ENCODE peak calls at places on chromosomes 3 and 15, in five cellular contexts. Q is CD4-positive, alpha-beta T cell; Y is transverse colon; P is uterus; U is K562. E is an unnamed sample.

GRCh38 chr3:42608586-42608985 is 8.1 kb downstream of the NKTR start:
- DNase-seq in Q (no peak), Y (no peak), P (no peak), U (no peak), E (no peak)

GRCh38 chr3:127073931-127074820 is 91.3 kb downstream of the PLXNA1 start:
- DNase-seq in Q (no peak), Y (no peak), P (no peak), U (no peak), E (no peak)

GRCh38 chr3:188491276-188491687 is 337.3 kb downstream of the LPP start:
- DNase-seq in Q (no peak), Y (no peak), P (no peak), U (no peak), E (no peak)

GRCh38 chr3:184716652-184717607 is 5.1 kb upstream of the MAGEF1 start:
- DNase-seq in Q (no peak), Y (no peak), P (peak), U (no peak), E (peak)

GRCh38 chr3:108090701-108091497 is at the start of gene CD47:
- DNase-seq in Q (peak), Y (peak), P (peak), U (peak), E (peak)

GRCh38 chr3:99319450-99319849 is 318.9 kb upstream of the COL8A1 start:
- DNase-seq in Q (no peak), Y (no peak), P (no peak), U (no peak), E (no peak)

GRCh38 chr15:29139072-29139471 is 130.6 kb downstream of the NSMCE3 start:
- DNase-seq in Q (no peak), Y (no peak), P (no peak), U (no peak), E (no peak)

GRCh38 chr15:48888836-48889235 is 10.9 kb downstream of the EID1 start:
- DNase-seq in Q (no peak), Y (no peak), P (no peak), U (no peak), E (no peak)

GRCh38 chr3:189363856-189364255 is 192.1 kb downstream of the TPRG1 start:
- DNase-seq in Q (no peak), Y (no peak), P (no peak), U (no peak), E (no peak)

GRCh38 chr15:44545934-44546802 is 9.2 kb downstream of the EIF3J start:
- DNase-seq in Q (no peak), Y (no peak), P (no peak), U (no peak), E (no peak)

GRCh38 chr15:97993310-97993738 is 32.8 kb downstream of the ARRDC4 start:
- DNase-seq in Q (no peak), Y (no peak), P (no peak), U (peak), E (no peak)

GRCh38 chr15:68795298-68795848 is 25.3 kb downstream of the ANP32A start:
- DNase-seq in Q (peak), Y (peak), P (peak), U (no peak), E (peak)

GRCh38 chr15:77748078-77749064 is 115.7 kb upstream of the LINGO1 start:
- DNase-seq in Q (no peak), Y (no peak), P (no peak), U (peak), E (no peak)

GRCh38 chr15:94744080-94744793 is 512.9 kb downstream of the MCTP2 start:
- DNase-seq in Q (no peak), Y (no peak), P (no peak), U (no peak), E (no peak)

GRCh38 chr15:35293353-35294130 is 208.4 kb upstream of the NANOGP8 start:
- DNase-seq in Q (no peak), Y (no peak), P (no peak), U (peak), E (no peak)

GRCh38 chr3:113532698-113533533 is 561 bp downstream of the SIDT1 start:
- DNase-seq in Q (peak), Y (peak), P (no peak), U (no peak), E (peak)

GRCh38 chr3:140375002-140375401 is 302.9 kb upstream of the TRIM42 start:
- DNase-seq in Q (no peak), Y (no peak), P (no peak), U (no peak), E (no peak)

GRCh38 chr3:171383206-171384018 is 76.8 kb downstream of the TNIK start:
- DNase-seq in Q (no peak), Y (no peak), P (no peak), U (no peak), E (peak)

GRCh38 chr15:66928101-66928500 is 137.3 kb upstream of the SMAD3 start:
- DNase-seq in Q (no peak), Y (no peak), P (no peak), U (no peak), E (no peak)

GRCh38 chr15:90838066-90838465 is 30.3 kb upstream of the FURIN start:
- DNase-seq in Q (peak), Y (peak), P (no peak), U (no peak), E (no peak)

GRCh38 chr15:37517506-37517905 is 416.9 kb upstream of the TMCO5A start:
- DNase-seq in Q (no peak), Y (no peak), P (no peak), U (no peak), E (no peak)

DNA sequence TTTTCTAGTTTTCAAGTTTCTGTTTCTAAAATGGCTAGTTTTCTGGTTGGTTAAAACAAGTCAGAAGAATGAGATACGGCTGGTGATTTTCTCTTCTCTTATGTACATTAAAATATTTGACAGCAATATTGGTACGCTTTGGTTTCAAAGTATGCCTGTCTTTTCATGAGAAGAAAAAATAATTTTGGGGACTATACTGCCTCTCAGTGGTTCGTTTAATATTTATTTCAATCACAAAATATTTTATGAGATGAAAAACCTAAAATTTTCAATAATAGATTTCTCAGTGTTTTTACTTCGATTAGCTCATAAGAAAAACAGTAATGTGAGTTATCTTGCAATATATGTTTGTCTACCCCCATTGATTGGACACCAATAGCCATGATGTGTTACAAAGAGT is 72.8 kb upstream of the AADACL2 start:
- DNase-seq in Q (no peak), Y (no peak), P (no peak), U (no peak), E (no peak)
- TF ChIP-seq CTCF in Q (no peak), Y (no peak), P (no peak), U (no peak), E (no peak)

DNA sequence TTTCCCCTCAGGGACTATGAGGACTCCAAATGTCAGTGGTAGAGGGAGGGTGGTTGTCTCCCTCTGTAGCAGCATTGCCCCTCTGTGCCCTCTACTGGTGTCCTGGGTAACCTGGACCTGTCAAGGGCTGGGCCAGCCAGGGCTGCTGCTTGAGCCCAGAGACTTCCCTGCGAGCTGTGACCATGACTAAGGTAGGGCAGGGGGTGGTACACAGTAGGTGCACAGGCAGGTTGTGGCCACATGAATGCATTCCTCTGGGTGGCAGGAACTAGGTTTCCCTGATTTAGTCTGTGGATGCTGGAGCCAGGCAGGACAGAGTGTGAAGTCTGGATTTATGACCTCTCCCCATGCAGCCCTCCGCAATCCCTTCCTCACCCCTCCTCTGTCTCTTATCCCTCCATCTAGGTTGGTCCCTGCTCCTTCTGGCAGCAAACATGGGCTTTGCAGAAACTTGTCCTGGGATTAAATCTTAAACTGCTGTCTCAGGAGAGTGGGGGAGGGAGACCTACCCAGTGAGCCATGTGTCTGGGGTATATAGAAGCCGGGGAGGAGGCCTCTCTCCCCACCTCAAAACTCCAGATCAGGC is 8.7 kb upstream of the SEMA3F start:
- DNase-seq in Q (no peak), Y (no peak), P (no peak), U (no peak), E (no peak)
- TF ChIP-seq CTCF in Q (no peak), Y (no peak), P (no peak), U (no peak), E (no peak)

GRCh38 chr3:85821130-85821756 is 862.5 kb downstream of the CADM2 start:
- DNase-seq in Q (no peak), Y (peak), P (no peak), U (no peak), E (peak)
- TF ChIP-seq CTCF in Q (no peak), Y (peak), P (no peak), U (no peak), E (peak)

DNA sequence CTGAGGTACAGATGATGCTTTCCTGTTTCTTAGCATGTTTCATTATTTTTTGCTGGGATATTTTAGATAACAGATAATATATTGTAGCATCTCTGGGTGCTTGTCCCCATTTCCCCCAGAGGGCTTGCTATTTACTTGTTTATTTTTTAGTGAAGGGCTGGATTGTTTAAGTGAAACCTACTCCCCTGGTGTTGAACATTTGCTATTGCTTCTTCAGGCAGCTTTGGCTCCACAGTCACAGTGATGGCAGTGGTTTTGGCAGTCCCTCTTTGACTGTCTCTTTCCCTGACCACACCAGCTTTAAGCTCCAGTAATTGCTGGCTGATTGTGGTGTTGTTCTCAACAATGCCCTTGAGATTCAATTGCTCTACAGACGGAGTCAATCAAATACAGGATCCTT is 128.9 kb downstream of the KLF13 start:
- DNase-seq in Q (no peak), Y (no peak), P (no peak), U (no peak), E (no peak)
- TF ChIP-seq CTCF in Q (no peak), Y (no peak), P (no peak), U (no peak), E (peak)

GRCh38 chr3:23712656-23713559 is 92.8 kb upstream of the UBE2E1 start:
- DNase-seq in Q (no peak), Y (peak), P (peak), U (peak), E (no peak)
- TF ChIP-seq CTCF in Q (no peak), Y (no peak), P (peak), U (peak), E (no peak)

GRCh38 chr15:80457896-80458295 is 53.7 kb downstream of the ARNT2 start:
- DNase-seq in Q (no peak), Y (no peak), P (no peak), U (no peak), E (no peak)
- TF ChIP-seq CTCF in Q (no peak), Y (no peak), P (no peak), U (no peak), E (no peak)

DNA sequence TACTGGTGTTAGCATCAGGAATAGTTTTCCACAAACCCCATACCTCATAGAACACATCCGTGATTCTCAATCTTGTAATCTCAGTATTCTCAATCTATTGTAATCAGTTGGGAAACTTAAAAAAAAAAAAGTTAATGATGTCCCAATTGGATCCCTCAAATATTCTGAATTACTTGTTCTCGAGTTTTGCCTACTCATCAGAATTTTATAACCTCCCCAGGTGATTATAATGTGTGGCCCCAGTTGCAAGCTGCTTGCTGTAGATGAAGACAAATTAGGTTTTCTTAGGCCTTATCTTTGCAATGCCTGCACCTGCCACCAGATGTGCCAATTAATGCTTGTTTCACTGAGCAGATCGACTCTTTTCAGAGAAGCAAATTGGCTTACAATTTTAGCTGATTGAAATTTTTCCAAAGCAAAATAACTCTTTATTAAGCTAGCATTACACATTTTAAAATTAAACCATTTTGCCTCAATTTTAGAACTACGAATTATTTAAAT is 19.0 kb upstream of the DIPK2A start:
- DNase-seq in Q (no peak), Y (no peak), P (no peak), U (no peak), E (no peak)
- TF ChIP-seq CTCF in Q (no peak), Y (no peak), P (no peak), U (no peak), E (peak)